ENCODE peak calls at places on chromosomes 12 and 14, in five cellular contexts. One of them, this sample, is unnamed.
A peak's percentile ranks its signal among the peaks of the same experiment; 100 is the strongest.

GRCh38 chr12:57110189-57111045 is 745 bp downstream of the STAT6 start:
- DNase-seq in GM23338: peak; percentile 96
- DNase-seq in tibial nerve: peak; percentile 71
- DNase-seq in adrenal gland: peak; percentile 79
- DNase-seq in fibroblast of pulmonary artery: no peak
- DNase-seq in this sample: peak; percentile 81

GRCh38 chr12:82912406-82912805 is 225.7 kb downstream of the TMTC2 start:
- DNase-seq in GM23338: no peak
- DNase-seq in tibial nerve: no peak
- DNase-seq in adrenal gland: no peak
- DNase-seq in fibroblast of pulmonary artery: peak; percentile 55
- DNase-seq in this sample: no peak

GRCh38 chr12:622420-622819 is 40.8 kb downstream of the NINJ2 start:
- DNase-seq in GM23338: no peak
- DNase-seq in tibial nerve: no peak
- DNase-seq in adrenal gland: no peak
- DNase-seq in fibroblast of pulmonary artery: peak; percentile 58
- DNase-seq in this sample: no peak

GRCh38 chr12:59372971-59373370 is 222.9 kb upstream of the SLC16A7 start:
- DNase-seq in GM23338: peak; percentile 79
- DNase-seq in tibial nerve: no peak
- DNase-seq in adrenal gland: no peak
- DNase-seq in fibroblast of pulmonary artery: no peak
- DNase-seq in this sample: no peak

GRCh38 chr14:39682563-39682962 is 250.3 kb upstream of the FBXO33 start:
- DNase-seq in GM23338: no peak
- DNase-seq in tibial nerve: no peak
- DNase-seq in adrenal gland: no peak
- DNase-seq in fibroblast of pulmonary artery: no peak
- DNase-seq in this sample: no peak

GRCh38 chr12:100576311-100577036 is 3.0 kb downstream of the GAS2L3 start:
- DNase-seq in GM23338: no peak
- DNase-seq in tibial nerve: no peak
- DNase-seq in adrenal gland: no peak
- DNase-seq in fibroblast of pulmonary artery: peak; percentile 89
- DNase-seq in this sample: no peak

GRCh38 chr14:100448376-100448775 is 125.2 kb downstream of the SLC25A47 start:
- DNase-seq in GM23338: no peak
- DNase-seq in tibial nerve: no peak
- DNase-seq in adrenal gland: no peak
- DNase-seq in fibroblast of pulmonary artery: no peak
- DNase-seq in this sample: no peak

GRCh38 chr14:57052705-57053302 is 215.9 kb downstream of the EXOC5 start:
- DNase-seq in GM23338: no peak
- DNase-seq in tibial nerve: no peak
- DNase-seq in adrenal gland: no peak
- DNase-seq in fibroblast of pulmonary artery: no peak
- DNase-seq in this sample: no peak

GRCh38 chr14:24378981-24379906 is 11.3 kb downstream of the NFATC4 start:
- DNase-seq in GM23338: no peak
- DNase-seq in tibial nerve: no peak
- DNase-seq in adrenal gland: no peak
- DNase-seq in fibroblast of pulmonary artery: no peak
- DNase-seq in this sample: no peak

GRCh38 chr12:50157259-50157658 is 9.9 kb downstream of the CERS5 start:
- DNase-seq in GM23338: no peak
- DNase-seq in tibial nerve: no peak
- DNase-seq in adrenal gland: no peak
- DNase-seq in fibroblast of pulmonary artery: no peak
- DNase-seq in this sample: no peak

GRCh38 chr14:54597795-54598443 is 31.0 kb downstream of the SAMD4A start:
- DNase-seq in GM23338: no peak
- DNase-seq in tibial nerve: no peak
- DNase-seq in adrenal gland: no peak
- DNase-seq in fibroblast of pulmonary artery: no peak
- DNase-seq in this sample: no peak

GRCh38 chr12:47903151-47903611 is 1.6 kb downstream of the VDR start:
- DNase-seq in GM23338: no peak
- DNase-seq in tibial nerve: no peak
- DNase-seq in adrenal gland: no peak
- DNase-seq in fibroblast of pulmonary artery: peak; percentile 57
- DNase-seq in this sample: peak; percentile 43

GRCh38 chr12:68971404-68971803 is 38.4 kb upstream of the CPM start:
- DNase-seq in GM23338: no peak
- DNase-seq in tibial nerve: no peak
- DNase-seq in adrenal gland: no peak
- DNase-seq in fibroblast of pulmonary artery: peak; percentile 55
- DNase-seq in this sample: no peak

GRCh38 chr12:28527631-28528249 is 337.5 kb downstream of the CCDC91 start:
- DNase-seq in GM23338: no peak
- DNase-seq in tibial nerve: no peak
- DNase-seq in adrenal gland: no peak
- DNase-seq in fibroblast of pulmonary artery: no peak
- DNase-seq in this sample: no peak

GRCh38 chr14:59213368-59214315 is 25.2 kb downstream of the DAAM1 start:
- DNase-seq in GM23338: peak; percentile 23
- DNase-seq in tibial nerve: no peak
- DNase-seq in adrenal gland: no peak
- DNase-seq in fibroblast of pulmonary artery: no peak
- DNase-seq in this sample: no peak

GRCh38 chr12:22529281-22530060 is 14.9 kb downstream of the C2CD5 start:
- DNase-seq in GM23338: peak; percentile 66
- DNase-seq in tibial nerve: no peak
- DNase-seq in adrenal gland: no peak
- DNase-seq in fibroblast of pulmonary artery: peak; percentile 38
- DNase-seq in this sample: no peak

GRCh38 chr12:85390281-85390680 is 110.3 kb downstream of the ALX1 start:
- DNase-seq in GM23338: no peak
- DNase-seq in tibial nerve: no peak
- DNase-seq in adrenal gland: no peak
- DNase-seq in fibroblast of pulmonary artery: no peak
- DNase-seq in this sample: no peak

GRCh38 chr12:81953541-81953940 is 194.4 kb upstream of the PPFIA2 start:
- DNase-seq in GM23338: no peak
- DNase-seq in tibial nerve: no peak
- DNase-seq in adrenal gland: no peak
- DNase-seq in fibroblast of pulmonary artery: no peak
- DNase-seq in this sample: no peak

GRCh38 chr14:57168138-57168695 is 100.5 kb downstream of the EXOC5 start:
- DNase-seq in GM23338: no peak
- DNase-seq in tibial nerve: no peak
- DNase-seq in adrenal gland: no peak
- DNase-seq in fibroblast of pulmonary artery: no peak
- DNase-seq in this sample: no peak

GRCh38 chr12:42735869-42736361 is 146.4 kb upstream of the PRICKLE1 start:
- DNase-seq in GM23338: no peak
- DNase-seq in tibial nerve: no peak
- DNase-seq in adrenal gland: no peak
- DNase-seq in fibroblast of pulmonary artery: no peak
- DNase-seq in this sample: no peak

GRCh38 chr12:55929306-55929791 is 1.6 kb upstream of the DGKA start:
- DNase-seq in GM23338: no peak
- DNase-seq in tibial nerve: no peak
- DNase-seq in adrenal gland: peak; percentile 28
- DNase-seq in fibroblast of pulmonary artery: no peak
- DNase-seq in this sample: peak; percentile 87

GRCh38 chr14:31294736-31295398 is 87.3 kb upstream of the HECTD1 start:
- DNase-seq in GM23338: no peak
- DNase-seq in tibial nerve: no peak
- DNase-seq in adrenal gland: no peak
- DNase-seq in fibroblast of pulmonary artery: peak; percentile 49
- DNase-seq in this sample: no peak

GRCh38 chr12:25715147-25715546 is 162.1 kb upstream of the LMNTD1 start:
- DNase-seq in GM23338: no peak
- DNase-seq in tibial nerve: no peak
- DNase-seq in adrenal gland: no peak
- DNase-seq in fibroblast of pulmonary artery: no peak
- DNase-seq in this sample: no peak

GRCh38 chr12:128966411-128966810 is 113.1 kb downstream of the GLT1D1 start:
- DNase-seq in GM23338: no peak
- DNase-seq in tibial nerve: no peak
- DNase-seq in adrenal gland: no peak
- DNase-seq in fibroblast of pulmonary artery: no peak
- DNase-seq in this sample: no peak

GRCh38 chr12:109252799-109253198 is 56.3 kb downstream of the FOXN4 start:
- DNase-seq in GM23338: no peak
- DNase-seq in tibial nerve: no peak
- DNase-seq in adrenal gland: no peak
- DNase-seq in fibroblast of pulmonary artery: no peak
- DNase-seq in this sample: no peak

GRCh38 chr12:109256011-109256410 is 53.1 kb downstream of the FOXN4 start:
- DNase-seq in GM23338: no peak
- DNase-seq in tibial nerve: no peak
- DNase-seq in adrenal gland: no peak
- DNase-seq in fibroblast of pulmonary artery: no peak
- DNase-seq in this sample: no peak

GRCh38 chr12:109258201-109258600 is 50.9 kb downstream of the FOXN4 start:
- DNase-seq in GM23338: no peak
- DNase-seq in tibial nerve: no peak
- DNase-seq in adrenal gland: no peak
- DNase-seq in fibroblast of pulmonary artery: no peak
- DNase-seq in this sample: no peak

GRCh38 chr12:109253913-109254544 is 55.1 kb downstream of the FOXN4 start:
- DNase-seq in GM23338: peak; percentile 57
- DNase-seq in tibial nerve: no peak
- DNase-seq in adrenal gland: no peak
- DNase-seq in fibroblast of pulmonary artery: no peak
- DNase-seq in this sample: no peak

GRCh38 chr12:109255377-109255776 is 53.7 kb downstream of the FOXN4 start:
- DNase-seq in GM23338: peak; percentile 70
- DNase-seq in tibial nerve: no peak
- DNase-seq in adrenal gland: no peak
- DNase-seq in fibroblast of pulmonary artery: peak; percentile 43
- DNase-seq in this sample: no peak
- TF ChIP-seq CTCF in GM23338: peak; percentile 43
- TF ChIP-seq CTCF in tibial nerve: no peak
- TF ChIP-seq CTCF in adrenal gland: no peak
- TF ChIP-seq CTCF in fibroblast of pulmonary artery: peak; percentile 20
- TF ChIP-seq CTCF in this sample: peak; percentile 11

GRCh38 chr12:121775501-121775900 is 18.0 kb downstream of the RHOF start:
- DNase-seq in GM23338: no peak
- DNase-seq in tibial nerve: no peak
- DNase-seq in adrenal gland: no peak
- DNase-seq in fibroblast of pulmonary artery: no peak
- DNase-seq in this sample: no peak

GRCh38 chr12:121770388-121770787 is 23.1 kb downstream of the RHOF start:
- DNase-seq in GM23338: no peak
- DNase-seq in tibial nerve: no peak
- DNase-seq in adrenal gland: no peak
- DNase-seq in fibroblast of pulmonary artery: no peak
- DNase-seq in this sample: no peak

GRCh38 chr12:121774968-121775474 is 18.5 kb downstream of the RHOF start:
- DNase-seq in GM23338: peak; percentile 87
- DNase-seq in tibial nerve: no peak
- DNase-seq in adrenal gland: no peak
- DNase-seq in fibroblast of pulmonary artery: no peak
- DNase-seq in this sample: no peak

GRCh38 chr12:121770802-121771625 is 22.5 kb downstream of the RHOF start:
- DNase-seq in GM23338: no peak
- DNase-seq in tibial nerve: no peak
- DNase-seq in adrenal gland: no peak
- DNase-seq in fibroblast of pulmonary artery: no peak
- DNase-seq in this sample: no peak

DNA sequence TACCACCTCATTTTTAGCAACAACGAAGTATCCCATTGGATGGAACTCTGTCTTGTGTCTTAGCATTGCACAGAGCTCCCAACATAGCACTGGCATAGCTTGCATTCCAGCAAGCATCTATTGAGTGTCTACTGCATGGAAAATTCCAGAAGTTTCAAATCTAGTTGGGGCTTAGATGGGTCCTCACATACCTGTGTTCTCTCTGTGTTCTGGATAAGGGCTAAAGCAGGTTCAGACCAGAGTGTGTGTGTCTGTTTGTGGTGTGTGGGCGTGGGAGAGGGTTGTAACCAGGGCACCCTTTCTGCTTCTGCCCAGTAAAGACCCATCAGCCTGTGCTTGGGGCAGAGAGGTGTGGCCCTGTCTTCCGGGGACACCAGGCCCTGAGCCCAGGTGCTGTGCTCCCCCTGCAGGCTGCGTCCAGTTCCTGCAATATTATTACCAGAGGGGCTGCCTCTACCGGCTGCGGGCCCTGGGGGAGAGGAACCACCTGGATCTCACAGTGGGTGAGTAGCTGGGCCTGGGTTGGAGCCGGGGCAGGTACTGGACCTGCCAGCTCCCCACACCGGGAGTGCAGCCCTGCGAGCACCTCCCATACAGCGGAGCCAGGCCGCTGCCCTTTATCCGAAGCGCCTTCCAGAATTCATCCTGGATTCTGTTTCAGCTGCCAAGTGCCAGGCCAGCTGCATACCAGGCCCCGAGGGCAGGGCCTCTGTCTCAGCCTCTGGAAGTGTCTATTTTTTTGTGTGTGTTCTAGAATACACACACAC is 20.3 kb downstream of the RHOF start:
- DNase-seq in GM23338: peak; percentile 88
- DNase-seq in tibial nerve: no peak
- DNase-seq in adrenal gland: peak; percentile 67
- DNase-seq in fibroblast of pulmonary artery: peak; percentile 75
- DNase-seq in this sample: peak; percentile 95
- TF ChIP-seq CTCF in GM23338: peak; percentile 79
- TF ChIP-seq CTCF in tibial nerve: peak; percentile 88
- TF ChIP-seq CTCF in adrenal gland: peak; percentile 95
- TF ChIP-seq CTCF in fibroblast of pulmonary artery: peak; percentile 81
- TF ChIP-seq CTCF in this sample: peak; percentile 92

DNA sequence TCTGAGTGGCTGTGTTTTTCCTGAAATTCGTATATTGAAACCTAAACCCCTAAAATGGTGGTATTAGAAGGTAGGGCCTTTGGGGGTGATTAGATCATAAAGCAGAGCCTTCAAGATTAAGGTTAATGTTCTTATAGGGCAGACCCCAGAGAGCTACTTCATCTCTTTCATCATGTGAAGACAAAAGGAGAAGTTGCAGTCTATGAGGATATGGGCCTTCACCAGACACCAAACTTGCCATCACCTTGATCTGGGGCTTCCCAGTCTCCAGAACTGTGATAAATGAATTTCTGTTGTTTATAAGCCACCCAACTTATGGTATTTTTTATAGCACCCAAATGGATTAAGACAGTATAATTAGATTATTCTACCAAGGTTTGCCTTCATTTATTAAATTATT is 275.0 kb upstream of the ATP2B1 start:
- DNase-seq in GM23338: no peak
- DNase-seq in tibial nerve: no peak
- DNase-seq in adrenal gland: no peak
- DNase-seq in fibroblast of pulmonary artery: no peak
- DNase-seq in this sample: no peak
- TF ChIP-seq CTCF in GM23338: no peak
- TF ChIP-seq CTCF in tibial nerve: no peak
- TF ChIP-seq CTCF in adrenal gland: no peak
- TF ChIP-seq CTCF in fibroblast of pulmonary artery: no peak
- TF ChIP-seq CTCF in this sample: no peak

DNA sequence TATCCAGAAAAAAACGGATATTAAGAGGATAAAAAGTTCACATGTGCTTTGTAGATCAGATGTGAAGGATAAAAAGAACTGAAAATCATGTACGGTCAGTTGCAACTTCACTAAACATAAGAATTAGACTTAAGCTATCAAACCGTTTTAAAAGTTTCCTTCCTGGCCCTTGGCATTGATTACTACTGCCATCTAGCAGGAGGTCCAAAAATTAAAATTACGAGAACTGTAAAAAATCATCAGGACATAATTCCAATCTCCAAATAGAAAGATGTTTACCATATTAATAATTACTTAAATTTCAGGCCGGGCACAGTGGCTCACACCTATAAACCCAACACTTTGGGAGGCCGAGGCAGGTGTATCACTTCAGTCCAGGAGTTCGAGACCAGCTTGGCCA is 7.9 kb downstream of the WDR89 start:
- DNase-seq in GM23338: no peak
- DNase-seq in tibial nerve: no peak
- DNase-seq in adrenal gland: no peak
- DNase-seq in fibroblast of pulmonary artery: peak; percentile 13
- DNase-seq in this sample: no peak
- TF ChIP-seq CTCF in GM23338: peak; percentile 17
- TF ChIP-seq CTCF in tibial nerve: no peak
- TF ChIP-seq CTCF in adrenal gland: peak; percentile 10
- TF ChIP-seq CTCF in fibroblast of pulmonary artery: peak; percentile 9
- TF ChIP-seq CTCF in this sample: peak; percentile 13